ENCODE peak calls at places on chromosome 19, in four cellular contexts. G is A673, C is thoracic aorta, E is AG04450. K is an unnamed sample.

GRCh38 chr19:39557791-39558622 is 18.0 kb upstream of the EID2 start:
- DNase-seq in G (no peak), C (no peak), E (no peak), K (no peak)

GRCh38 chr19:7417671-7418324 is 69.1 kb downstream of the ARHGEF18 start:
- DNase-seq in G (no peak), C (no peak), E (no peak), K (no peak)

GRCh38 chr19:29858000-29858596 is 46.3 kb downstream of the CCNE1 start:
- DNase-seq in G (peak), C (no peak), E (no peak), K (no peak)

GRCh38 chr19:947707-948533 is 22.1 kb downstream of the ARID3A start:
- DNase-seq in G (no peak), C (no peak), E (no peak), K (no peak)

GRCh38 chr19:43476606-43477005 is 11.2 kb upstream of the LYPD3 start:
- DNase-seq in G (peak), C (no peak), E (peak), K (no peak)

GRCh38 chr19:8615813-8616596 is 5.5 kb upstream of the ADAMTS10 start:
- DNase-seq in G (peak), C (no peak), E (no peak), K (no peak)

GRCh38 chr19:10861118-10861651 is 10.2 kb upstream of the CARM1 start:
- DNase-seq in G (peak), C (no peak), E (no peak), K (no peak)

GRCh38 chr19:38090561-38090960 is 133.5 kb downstream of the DPF1 start:
- DNase-seq in G (no peak), C (no peak), E (no peak), K (no peak)

GRCh38 chr19:48918801-48919247 is 14.7 kb upstream of the DHDH start:
- DNase-seq in G (peak), C (no peak), E (no peak), K (no peak)

GRCh38 chr19:7230826-7231225 is 63.4 kb downstream of the INSR start:
- DNase-seq in G (no peak), C (no peak), E (no peak), K (no peak)

GRCh38 chr19:15779756-15780476 is 7.5 kb upstream of the OR10H5 start:
- DNase-seq in G (peak), C (peak), E (no peak), K (no peak)

GRCh38 chr19:46733693-46734240 is 12.1 kb upstream of the FKRP start:
- DNase-seq in G (no peak), C (no peak), E (no peak), K (no peak)

GRCh38 chr19:49155005-49155826 is at the start of gene HRC:
- DNase-seq in G (no peak), C (no peak), E (no peak), K (no peak)

GRCh38 chr19:17847538-17848366 is at the start of gene JAK3:
- DNase-seq in G (peak), C (no peak), E (no peak), K (no peak)

GRCh38 chr19:53012006-53012405 is 1.7 kb upstream of the ERVV-1 start:
- DNase-seq in G (no peak), C (no peak), E (no peak), K (no peak)

GRCh38 chr19:11064831-11065303 is 24.4 kb upstream of the LDLR start:
- DNase-seq in G (no peak), C (no peak), E (no peak), K (no peak)

DNA sequence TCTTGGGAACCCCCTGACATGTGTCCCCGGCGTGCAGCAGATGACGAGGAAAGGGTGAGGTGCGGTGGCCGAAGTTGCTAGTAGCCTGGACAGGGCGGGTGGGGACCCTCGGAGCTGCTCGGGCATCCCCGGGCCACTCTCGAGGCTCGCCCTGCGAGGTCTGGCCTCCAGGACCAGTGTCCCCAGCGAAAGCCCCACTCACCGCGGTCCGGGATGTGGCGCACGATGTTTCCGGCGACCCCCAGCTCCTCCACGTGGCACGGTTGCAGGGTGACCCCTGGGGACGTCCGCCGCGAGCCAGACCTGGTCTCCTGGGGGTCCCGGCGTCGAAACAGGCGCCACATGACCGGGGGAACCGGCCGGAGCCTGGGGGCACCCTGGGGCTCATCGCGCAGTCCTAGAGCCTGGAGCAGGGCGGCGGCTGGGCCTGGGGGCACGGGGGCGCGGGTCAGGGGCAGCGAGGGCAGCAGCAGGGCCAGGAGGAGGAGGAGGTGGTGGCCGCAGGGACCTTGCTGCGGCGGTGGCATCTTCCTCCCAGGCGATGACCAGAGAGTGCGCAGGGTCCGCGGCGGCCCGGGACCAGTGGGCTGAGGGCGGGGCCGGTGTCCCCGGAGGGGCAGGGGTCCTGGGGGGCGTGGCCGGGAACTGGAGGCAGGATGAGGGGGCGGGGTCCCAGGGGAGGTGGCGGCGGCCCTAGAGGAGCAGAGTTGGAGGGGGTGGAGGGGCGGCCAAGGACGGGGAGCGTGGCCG is 26.0 kb downstream of the CERS1 start:
- DNase-seq in G (no peak), C (no peak), E (no peak), K (no peak)
- H3K27ac ChIP-seq in G (no peak), C (no peak), E (no peak), K (no peak)

GRCh38 chr19:14093117-14093784 is 2.7 kb upstream of the SAMD1 start:
- DNase-seq in G (no peak), C (no peak), E (no peak), K (no peak)
- H3K27ac ChIP-seq in G (no peak), C (no peak), E (no peak), K (no peak)

GRCh38 chr19:14031719-14032480 is at the start of gene IL27RA:
- DNase-seq in G (peak), C (no peak), E (no peak), K (no peak)
- H3K27ac ChIP-seq in G (peak), C (no peak), E (no peak), K (no peak)

GRCh38 chr19:54206030-54206830 is 5.6 kb downstream of the RPS9 start:
- DNase-seq in G (no peak), C (no peak), E (no peak), K (no peak)

GRCh38 chr19:54201980-54202379 is 1.3 kb downstream of the RPS9 start:
- DNase-seq in G (no peak), C (no peak), E (no peak), K (no peak)

GRCh38 chr19:54206831-54207177 is 6.1 kb downstream of the RPS9 start:
- DNase-seq in G (no peak), C (no peak), E (no peak), K (no peak)

GRCh38 chr19:54203151-54203611 is 2.5 kb downstream of the RPS9 start:
- DNase-seq in G (no peak), C (no peak), E (no peak), K (no peak)

GRCh38 chr19:54204767-54205468 is 4.3 kb downstream of the RPS9 start:
- DNase-seq in G (no peak), C (no peak), E (no peak), K (no peak)
- H3K27ac ChIP-seq in G (peak), C (no peak), E (no peak), K (peak)

GRCh38 chr19:45448425-45448756 is 19.4 kb upstream of the FOSB start:
- DNase-seq in G (no peak), C (no peak), E (no peak), K (no peak)
- H3K27ac ChIP-seq in G (no peak), C (no peak), E (no peak), K (peak)

DNA sequence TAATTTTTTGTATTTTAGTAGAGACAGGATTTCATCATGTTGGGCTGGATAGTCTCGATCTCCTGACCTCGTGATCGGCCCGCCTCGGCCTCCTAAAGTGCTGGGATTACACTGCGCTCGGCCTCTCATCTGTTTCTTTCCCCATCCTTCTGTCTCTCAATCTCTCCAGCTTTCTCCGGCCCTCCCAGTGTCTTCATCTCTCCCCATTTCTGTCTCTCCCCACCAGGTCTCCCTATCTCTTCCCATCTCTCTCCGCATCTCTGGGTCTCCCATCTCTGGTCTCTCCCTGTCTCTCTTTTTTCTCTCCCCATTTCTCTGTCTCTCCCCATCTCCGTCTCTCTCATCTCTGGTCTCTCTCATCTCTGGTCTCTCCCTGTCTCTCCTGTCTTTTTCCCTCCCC is 12.2 kb upstream of the NFIX start:
- DNase-seq in G (no peak), C (no peak), E (no peak), K (no peak)
- H3K27ac ChIP-seq in G (no peak), C (no peak), E (no peak), K (no peak)

GRCh38 chr19:4326215-4326836 is 12.3 kb downstream of the STAP2 start:
- DNase-seq in G (no peak), C (no peak), E (no peak), K (no peak)

GRCh38 chr19:4323692-4324091 is 14.9 kb downstream of the STAP2 start:
- DNase-seq in G (no peak), C (no peak), E (no peak), K (no peak)

GRCh38 chr19:4320419-4320818 is 16.0 kb downstream of the FSD1 start:
- DNase-seq in G (no peak), C (no peak), E (no peak), K (no peak)

GRCh38 chr19:4324228-4324627 is 14.4 kb downstream of the STAP2 start:
- DNase-seq in G (no peak), C (no peak), E (no peak), K (no peak)

DNA sequence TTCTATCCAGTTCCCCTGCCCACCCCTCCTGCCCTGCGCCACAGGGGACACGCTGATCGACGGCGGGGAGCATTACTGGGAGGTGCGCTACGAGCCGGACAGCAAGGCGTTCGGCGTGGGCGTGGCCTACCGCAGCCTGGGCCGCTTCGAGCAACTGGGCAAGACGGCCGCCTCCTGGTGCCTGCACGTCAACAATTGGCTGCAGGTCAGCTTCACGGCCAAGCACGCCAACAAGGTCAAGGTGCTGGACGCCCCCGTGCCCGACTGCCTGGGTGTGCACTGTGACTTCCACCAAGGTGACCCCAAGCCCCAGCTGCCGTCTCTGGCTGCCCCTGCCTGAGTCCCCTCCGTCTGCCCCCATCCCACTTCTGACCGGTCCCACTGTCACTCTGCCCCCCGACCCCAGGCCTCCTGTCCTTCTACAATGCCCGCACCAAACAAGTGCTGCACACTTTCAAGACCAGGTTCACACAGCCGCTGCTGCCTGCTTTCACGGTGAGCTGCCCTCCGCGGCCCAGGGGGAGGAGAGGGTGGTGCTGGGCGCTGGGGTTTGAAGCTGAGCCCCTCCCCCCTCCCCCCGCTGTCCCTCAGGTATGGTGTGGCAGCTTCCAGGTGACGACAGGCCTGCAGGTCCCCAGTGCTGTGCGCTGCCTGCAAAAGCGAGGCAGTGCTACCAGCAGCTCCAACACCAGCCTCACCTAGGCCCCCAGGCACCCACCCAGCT is 15.5 kb downstream of the STAP2 start:
- DNase-seq in G (no peak), C (no peak), E (no peak), K (no peak)
- H3K27ac ChIP-seq in G (no peak), C (no peak), E (no peak), K (no peak)

GRCh38 chr19:35119091-35119490 is 3.5 kb downstream of the FXYD3 start:
- DNase-seq in G (no peak), C (no peak), E (no peak), K (no peak)
- H3K27ac ChIP-seq in G (no peak), C (no peak), E (no peak), K (peak)

GRCh38 chr19:6061420-6062130 is 48.7 kb downstream of the RFX2 start:
- DNase-seq in G (no peak), C (no peak), E (no peak), K (no peak)
- H3K27ac ChIP-seq in G (no peak), C (peak), E (no peak), K (peak)

K was measured in epithelial cell of prostate.